ENCODE peak calls at places on chromosomes 1 and 21, in eight cellular contexts. T, J, R, P, H, A, L and X are unnamed samples.

GRCh38 chr1:151807131-151807530 is 1.9 kb upstream of the LINGO4 start:
- DNase-seq in L (no peak), R (no peak), A (no peak), H (no peak), P (no peak), J (no peak), T (no peak), X (no peak)

GRCh38 chr1:9235123-9235513 is 544 bp downstream of the H6PD start:
- DNase-seq in H (no peak), P (no peak), T (no peak), L (peak), J (peak), A (no peak), R (peak), X (peak)

GRCh38 chr1:232471250-232471649 is 158.7 kb downstream of the SIPA1L2 start:
- DNase-seq in R (no peak), T (no peak), H (no peak), L (no peak), J (no peak), A (no peak), P (peak), X (no peak)

GRCh38 chr1:211579434-211580302 is 707 bp upstream of the SLC30A1 start:
- DNase-seq in J (peak), P (peak), T (peak), H (peak), A (no peak), R (no peak), L (peak), X (peak)

GRCh38 chr1:175678471-175678870 is 64.9 kb downstream of the TNR start:
- DNase-seq in L (no peak), T (no peak), R (no peak), P (no peak), H (no peak), A (no peak), J (no peak), X (no peak)

GRCh38 chr1:151958959-151959358 is 34.7 kb downstream of the S100A10 start:
- DNase-seq in H (no peak), R (no peak), J (no peak), T (no peak), L (no peak), P (peak), A (no peak), X (no peak)

GRCh38 chr21:24302400-24302799 is 1304.9 kb downstream of the MRPL39 start:
- DNase-seq in H (no peak), L (no peak), R (no peak), P (no peak), A (no peak), J (no peak), T (no peak), X (no peak)

GRCh38 chr21:41121785-41122415 is 46.1 kb upstream of the BACE2 start:
- DNase-seq in R (peak), P (peak), H (peak), A (peak), J (peak), L (peak), T (peak), X (peak)

GRCh38 chr1:39943471-39944290 is 11.3 kb upstream of the MFSD2A start:
- DNase-seq in R (no peak), L (no peak), H (no peak), P (no peak), A (no peak), T (no peak), J (no peak), X (no peak)

GRCh38 chr1:47951026-47951425 is 46.2 kb downstream of the TRABD2B start:
- DNase-seq in T (no peak), J (no peak), H (no peak), L (no peak), P (no peak), A (peak), R (no peak), X (no peak)

GRCh38 chr1:32709075-32709474 is 6.5 kb upstream of the SYNC start:
- DNase-seq in L (no peak), J (peak), R (no peak), H (no peak), T (no peak), A (no peak), P (no peak), X (no peak)

GRCh38 chr21:28473530-28474225 is 519.0 kb downstream of the LTN1 start:
- DNase-seq in P (no peak), R (no peak), T (no peak), L (no peak), J (no peak), H (no peak), A (no peak), X (peak)

GRCh38 chr1:28172690-28173150 is 3.8 kb downstream of the PTAFR start:
- DNase-seq in H (peak), R (no peak), L (no peak), T (no peak), J (no peak), A (peak), P (peak), X (no peak)

GRCh38 chr1:218531936-218532335 is 186.8 kb downstream of the TGFB2 start:
- DNase-seq in A (no peak), L (no peak), P (no peak), H (no peak), J (no peak), R (no peak), T (no peak), X (no peak)

GRCh38 chr1:100731309-100731708 is 11.8 kb downstream of the VCAM1 start:
- DNase-seq in T (no peak), L (no peak), A (no peak), P (no peak), H (no peak), J (no peak), R (no peak), X (no peak)

GRCh38 chr21:34365794-34366193 is 2.0 kb downstream of the KCNE2 start:
- DNase-seq in L (no peak), T (no peak), A (no peak), R (no peak), J (no peak), H (no peak), P (no peak), X (no peak)

GRCh38 chr1:203126151-203126865 is 1.2 kb upstream of the ADORA1 start:
- DNase-seq in R (no peak), L (peak), J (no peak), T (no peak), P (peak), H (no peak), A (no peak), X (peak)

GRCh38 chr1:53765656-53766055 is 26.7 kb upstream of the GLIS1 start:
- DNase-seq in P (peak), R (no peak), H (no peak), A (no peak), L (no peak), J (no peak), T (peak), X (peak)

GRCh38 chr21:45977396-45977795 is 4.2 kb upstream of the COL6A1 start:
- DNase-seq in A (no peak), T (no peak), L (peak), J (no peak), R (no peak), H (no peak), P (no peak), X (no peak)

GRCh38 chr1:2180297-2181245 is 14.0 kb downstream of the FAAP20 start:
- DNase-seq in T (no peak), R (no peak), L (no peak), H (no peak), P (no peak), A (no peak), J (no peak), X (no peak)

GRCh38 chr1:20614130-20614579 is 19.1 kb upstream of the PINK1 start:
- DNase-seq in T (no peak), P (no peak), A (no peak), H (no peak), R (no peak), L (no peak), J (no peak), X (no peak)

GRCh38 chr1:154714070-154714623 is 106.2 kb upstream of the ADAR start:
- DNase-seq in T (no peak), R (no peak), J (no peak), H (no peak), L (no peak), A (no peak), P (no peak), X (no peak)

GRCh38 chr1:112618114-112618720 is 724 bp downstream of the ST7L start:
- DNase-seq in A (no peak), R (no peak), T (no peak), L (no peak), H (peak), J (no peak), P (peak), X (peak)